ENCODE peak calls at places on chromosomes 3 and 15, in five cellular contexts. N, Y, B, G and F are unnamed samples.

GRCh38 chr15:46312133-46312740 is 677.4 kb downstream of the SQOR start:
- DNase-seq in N (no peak), B (peak), Y (peak), G (peak), F (peak)

GRCh38 chr3:46449755-46450552 is 14.8 kb downstream of the LTF start:
- DNase-seq in Y (no peak), G (no peak), B (no peak), N (no peak), F (no peak)

GRCh38 chr15:65926459-65926858 is 57.2 kb downstream of the RAB11A start:
- DNase-seq in B (no peak), Y (no peak), N (no peak), G (no peak), F (no peak)

GRCh38 chr15:62742409-62743171 is 300.0 kb upstream of the TPM1 start:
- DNase-seq in G (peak), Y (peak), B (peak), N (no peak), F (peak)

GRCh38 chr3:22263042-22263441 is 512.0 kb upstream of the ZNF385D start:
- DNase-seq in B (no peak), G (no peak), Y (peak), N (no peak), F (no peak)

GRCh38 chr15:76345880-76346665 is 9.5 kb downstream of the ISL2 start:
- DNase-seq in Y (no peak), N (no peak), G (no peak), B (no peak), F (peak)

GRCh38 chr15:66172339-66172980 is 81.1 kb downstream of the MEGF11 start:
- DNase-seq in N (no peak), B (no peak), Y (no peak), G (no peak), F (no peak)

GRCh38 chr15:73988075-73988969 is 3.8 kb downstream of the STOML1 start:
- DNase-seq in B (no peak), N (no peak), G (no peak), Y (peak), F (no peak)

GRCh38 chr3:135041586-135041985 is 246.5 kb downstream of the EPHB1 start:
- DNase-seq in N (no peak), B (no peak), Y (no peak), G (no peak), F (no peak)

GRCh38 chr3:141426404-141427034 is 58.2 kb downstream of the ZBTB38 start:
- DNase-seq in G (peak), Y (peak), N (no peak), B (no peak), F (peak)